ENCODE peak calls at places on chromosomes 11 and 22, in five cellular contexts. One of them, this sample, is unnamed.

GRCh38 chr11:110096369-110096976 is 3.3 kb downstream of the ZC3H12C start:
- DNase-seq in uterus: no peak
- DNase-seq in GM13977: no peak
- DNase-seq in fibroblast of pulmonary artery: no peak
- DNase-seq in endothelial cell of umbilical vein: no peak
- DNase-seq in this sample: no peak

GRCh38 chr22:46998346-46998745 is 235.9 kb downstream of the TBC1D22A start:
- DNase-seq in uterus: no peak
- DNase-seq in GM13977: no peak
- DNase-seq in fibroblast of pulmonary artery: no peak
- DNase-seq in endothelial cell of umbilical vein: no peak
- DNase-seq in this sample: no peak

GRCh38 chr11:109971184-109971523 is 122.0 kb upstream of the ZC3H12C start:
- DNase-seq in uterus: no peak
- DNase-seq in GM13977: no peak
- DNase-seq in fibroblast of pulmonary artery: peak; percentile 90
- DNase-seq in endothelial cell of umbilical vein: peak; percentile 94
- DNase-seq in this sample: no peak

GRCh38 chr11:18890615-18891014 is 48.6 kb downstream of the MRGPRX1 start:
- DNase-seq in uterus: no peak
- DNase-seq in GM13977: no peak
- DNase-seq in fibroblast of pulmonary artery: no peak
- DNase-seq in endothelial cell of umbilical vein: no peak
- DNase-seq in this sample: no peak

GRCh38 chr11:126465573-126466287 is 110.2 kb downstream of the ST3GAL4 start:
- DNase-seq in uterus: no peak
- DNase-seq in GM13977: no peak
- DNase-seq in fibroblast of pulmonary artery: no peak
- DNase-seq in endothelial cell of umbilical vein: no peak
- DNase-seq in this sample: no peak

GRCh38 chr22:39991164-39991860 is 3.4 kb upstream of the FAM83F start:
- DNase-seq in uterus: no peak
- DNase-seq in GM13977: no peak
- DNase-seq in fibroblast of pulmonary artery: no peak
- DNase-seq in endothelial cell of umbilical vein: no peak
- DNase-seq in this sample: no peak

GRCh38 chr11:74010306-74010981 is 1.6 kb upstream of the UCP3 start:
- DNase-seq in uterus: no peak
- DNase-seq in GM13977: no peak
- DNase-seq in fibroblast of pulmonary artery: no peak
- DNase-seq in endothelial cell of umbilical vein: no peak
- DNase-seq in this sample: no peak

GRCh38 chr11:96254087-96254486 is 88.9 kb downstream of the MAML2 start:
- DNase-seq in uterus: no peak
- DNase-seq in GM13977: peak; percentile 43
- DNase-seq in fibroblast of pulmonary artery: peak; percentile 93
- DNase-seq in endothelial cell of umbilical vein: peak; percentile 94
- DNase-seq in this sample: peak; percentile 63

GRCh38 chr11:2678396-2678795 is 21.4 kb downstream of the KCNQ1OT1 start:
- DNase-seq in uterus: no peak
- DNase-seq in GM13977: no peak
- DNase-seq in fibroblast of pulmonary artery: no peak
- DNase-seq in endothelial cell of umbilical vein: no peak
- DNase-seq in this sample: no peak

GRCh38 chr22:40044870-40045834 is 50.4 kb downstream of the FAM83F start:
- DNase-seq in uterus: peak; percentile 30
- DNase-seq in GM13977: peak; percentile 85
- DNase-seq in fibroblast of pulmonary artery: no peak
- DNase-seq in endothelial cell of umbilical vein: peak; percentile 47
- DNase-seq in this sample: peak; percentile 84

GRCh38 chr22:45620707-45621106 is 50.9 kb upstream of the ATXN10 start:
- DNase-seq in uterus: no peak
- DNase-seq in GM13977: no peak
- DNase-seq in fibroblast of pulmonary artery: no peak
- DNase-seq in endothelial cell of umbilical vein: no peak
- DNase-seq in this sample: no peak

DNA sequence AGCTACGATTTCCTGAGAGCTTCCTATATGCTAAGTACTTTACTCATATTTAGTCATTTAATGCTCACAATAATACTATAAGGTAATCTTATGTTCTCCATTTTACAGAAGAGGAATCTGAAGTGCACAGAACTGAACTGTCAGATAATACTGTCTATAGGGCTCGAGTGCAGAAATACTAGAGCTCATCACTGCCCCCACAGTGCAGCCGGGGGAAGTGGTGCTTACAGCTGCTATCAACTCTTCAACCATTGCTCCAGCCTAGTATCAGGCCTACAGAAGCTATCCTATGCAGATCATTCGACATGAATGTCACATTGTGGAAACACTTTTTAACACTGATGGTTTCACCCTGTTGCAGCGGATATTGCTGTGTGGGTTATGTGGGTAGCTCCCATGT is 929.9 kb downstream of the NTM start:
- DNase-seq in uterus: no peak
- DNase-seq in GM13977: no peak
- DNase-seq in fibroblast of pulmonary artery: no peak
- DNase-seq in endothelial cell of umbilical vein: no peak
- DNase-seq in this sample: no peak
- TF ChIP-seq CTCF in uterus: no peak
- TF ChIP-seq CTCF in GM13977: peak; percentile 15
- TF ChIP-seq CTCF in fibroblast of pulmonary artery: peak; percentile 36
- TF ChIP-seq CTCF in endothelial cell of umbilical vein: no peak
- TF ChIP-seq CTCF in this sample: no peak

GRCh38 chr11:65853249-65853979 is 4.6 kb downstream of the CFL1 start:
- DNase-seq in uterus: no peak
- DNase-seq in GM13977: no peak
- DNase-seq in fibroblast of pulmonary artery: no peak
- DNase-seq in endothelial cell of umbilical vein: no peak
- DNase-seq in this sample: no peak
- TF ChIP-seq CTCF in uterus: no peak
- TF ChIP-seq CTCF in GM13977: no peak
- TF ChIP-seq CTCF in fibroblast of pulmonary artery: peak; percentile 6
- TF ChIP-seq CTCF in endothelial cell of umbilical vein: no peak
- TF ChIP-seq CTCF in this sample: no peak

GRCh38 chr11:77107950-77108349 is 5.3 kb downstream of the OMP start:
- DNase-seq in uterus: peak; percentile 55
- DNase-seq in GM13977: no peak
- DNase-seq in fibroblast of pulmonary artery: peak; percentile 91
- DNase-seq in endothelial cell of umbilical vein: peak; percentile 60
- DNase-seq in this sample: no peak
- TF ChIP-seq CTCF in uterus: no peak
- TF ChIP-seq CTCF in GM13977: no peak
- TF ChIP-seq CTCF in fibroblast of pulmonary artery: no peak
- TF ChIP-seq CTCF in endothelial cell of umbilical vein: no peak
- TF ChIP-seq CTCF in this sample: no peak

GRCh38 chr11:46326813-46327416 is 20.3 kb upstream of the DGKZ start:
- DNase-seq in uterus: no peak
- DNase-seq in GM13977: no peak
- DNase-seq in fibroblast of pulmonary artery: no peak
- DNase-seq in endothelial cell of umbilical vein: no peak
- DNase-seq in this sample: no peak

GRCh38 chr11:46321757-46322156 is 25.5 kb upstream of the DGKZ start:
- DNase-seq in uterus: no peak
- DNase-seq in GM13977: no peak
- DNase-seq in fibroblast of pulmonary artery: peak; percentile 59
- DNase-seq in endothelial cell of umbilical vein: no peak
- DNase-seq in this sample: no peak

GRCh38 chr11:46327829-46328228 is 19.4 kb upstream of the DGKZ start:
- DNase-seq in uterus: no peak
- DNase-seq in GM13977: no peak
- DNase-seq in fibroblast of pulmonary artery: no peak
- DNase-seq in endothelial cell of umbilical vein: no peak
- DNase-seq in this sample: no peak

GRCh38 chr11:46319074-46319453 is 28.2 kb upstream of the DGKZ start:
- DNase-seq in uterus: no peak
- DNase-seq in GM13977: no peak
- DNase-seq in fibroblast of pulmonary artery: no peak
- DNase-seq in endothelial cell of umbilical vein: no peak
- DNase-seq in this sample: no peak

DNA sequence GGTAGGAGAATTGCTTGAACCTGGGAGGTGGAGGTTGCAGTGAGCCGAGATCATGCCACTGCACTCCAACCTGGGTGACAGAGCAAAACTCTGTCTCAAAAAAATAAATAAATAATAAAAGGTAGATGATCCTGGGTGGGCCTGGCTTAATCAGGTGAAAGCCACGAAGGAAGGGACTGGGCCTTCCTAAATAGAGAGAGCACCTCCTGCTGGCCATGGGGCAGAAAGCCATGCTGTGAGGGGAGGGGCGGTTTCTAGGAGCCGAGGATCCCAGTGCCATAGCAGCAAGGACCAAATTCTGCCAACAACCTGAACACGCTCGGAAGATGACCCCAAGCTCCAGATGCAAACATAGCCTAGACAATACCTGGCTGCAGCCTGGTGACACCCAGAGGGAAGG is 24.5 kb upstream of the DGKZ start:
- DNase-seq in uterus: no peak
- DNase-seq in GM13977: no peak
- DNase-seq in fibroblast of pulmonary artery: peak; percentile 35
- DNase-seq in endothelial cell of umbilical vein: no peak
- DNase-seq in this sample: no peak
- TF ChIP-seq CTCF in uterus: no peak
- TF ChIP-seq CTCF in GM13977: peak; percentile 39
- TF ChIP-seq CTCF in fibroblast of pulmonary artery: peak; percentile 46
- TF ChIP-seq CTCF in endothelial cell of umbilical vein: peak; percentile 9
- TF ChIP-seq CTCF in this sample: no peak